ENCODE peak calls at places on chromosomes 7 and 10, in seven cellular contexts. C is OCI-M1, Z is SK-N-SH, I is NCI-H345, V is left cardiac atrium, L is anterior cingulate cortex, K is iris pigment epithelial cell. F is an unnamed sample.

GRCh38 chr7:952548-953441 is 1.7 kb downstream of the ADAP1 start:
- DNase-seq in K (no peak), C (no peak), V (peak; percentile 22), L (no peak), Z (peak; percentile 35), I (no peak), F (no peak)

GRCh38 chr7:142808802-142809583 is 38.2 kb downstream of the PRSS2 start:
- DNase-seq in K (peak; percentile 58), C (no peak), I (no peak), V (peak; percentile 35), L (no peak), Z (no peak), F (no peak)

GRCh38 chr7:80044796-80045195 is 89.8 kb upstream of the GNAI1 start:
- DNase-seq in V (no peak), C (no peak), L (no peak), I (no peak), K (no peak), Z (no peak), F (no peak)

GRCh38 chr10:122149138-122149606 is 121.9 kb upstream of the BTBD16 start:
- DNase-seq in C (no peak), L (no peak), V (peak; percentile 85), Z (no peak), K (no peak), I (no peak), F (no peak)

GRCh38 chr7:14252458-14252857 is 263.0 kb upstream of the ETV1 start:
- DNase-seq in K (no peak), I (no peak), V (no peak), C (no peak), Z (no peak), L (no peak), F (no peak)

GRCh38 chr7:79876769-79877362 is 257.8 kb upstream of the GNAI1 start:
- DNase-seq in Z (no peak), K (peak; percentile 99), I (no peak), L (no peak), V (no peak), C (peak; percentile 48), F (no peak)

GRCh38 chr10:116430288-116430687 is 2.6 kb downstream of the PNLIPRP3 start:
- DNase-seq in L (no peak), V (no peak), C (no peak), I (no peak), Z (no peak), K (no peak), F (no peak)

GRCh38 chr10:96672491-96673175 is 47.7 kb downstream of the PIK3AP1 start:
- DNase-seq in K (no peak), Z (no peak), I (no peak), C (no peak), L (no peak), V (no peak), F (no peak)

GRCh38 chr10:52031771-52032170 is 282.3 kb upstream of the DKK1 start:
- DNase-seq in I (no peak), V (no peak), K (no peak), L (no peak), C (no peak), Z (no peak), F (no peak)

GRCh38 chr7:121322460-121322859 is 6.3 kb upstream of the WNT16 start:
- DNase-seq in L (no peak), K (no peak), C (no peak), V (no peak), Z (no peak), I (no peak), F (no peak)

GRCh38 chr10:121188005-121188404 is 336.8 kb downstream of the WDR11 start:
- DNase-seq in K (no peak), Z (no peak), V (no peak), L (no peak), I (no peak), C (peak; percentile 47), F (no peak)

GRCh38 chr10:16943301-16944080 is 126.3 kb upstream of the RSU1 start:
- DNase-seq in Z (no peak), C (no peak), V (no peak), I (no peak), L (no peak), K (peak; percentile 56), F (no peak)

GRCh38 chr7:144137501-144137900 is 14.5 kb downstream of the OR2A14 start:
- DNase-seq in C (no peak), I (no peak), V (no peak), K (no peak), L (no peak), Z (no peak), F (no peak)

GRCh38 chr10:36168777-36169176 is 526.7 kb upstream of the FZD8 start:
- DNase-seq in K (no peak), V (no peak), Z (no peak), I (no peak), C (no peak), L (no peak), F (no peak)

GRCh38 chr7:70618020-70618551 is 513.9 kb upstream of the GALNT17 start:
- DNase-seq in Z (no peak), I (peak; percentile 30), C (no peak), V (no peak), K (no peak), L (no peak), F (peak; percentile 28)

GRCh38 chr7:130890176-130891020 is 156.4 kb upstream of the KLF14 start:
- DNase-seq in Z (no peak), K (peak; percentile 82), L (no peak), V (no peak), I (no peak), C (no peak), F (no peak)

GRCh38 chr7:27899601-27900000 is 159.6 kb downstream of the TAX1BP1 start:
- DNase-seq in Z (no peak), L (no peak), I (no peak), C (no peak), V (no peak), K (no peak), F (no peak)

GRCh38 chr7:120028636-120029035 is 244.3 kb upstream of the KCND2 start:
- DNase-seq in K (peak; percentile 21), C (no peak), Z (no peak), V (no peak), I (no peak), L (no peak), F (no peak)

F was measured in BE2C.